ENCODE peak calls at places on chromosomes 3 and 15, in ten cellular contexts. Z, I, F, D, V, U, T, K, R and G are unnamed samples.

GRCh38 chr3:134057006-134057832 is 27.5 kb upstream of the SLCO2A1 start:
- DNase-seq in I (no peak), U (no peak), K (peak), D (no peak), T (no peak), Z (no peak), F (no peak), V (no peak), R (peak), G (no peak)

GRCh38 chr3:30768703-30769550 is 125.5 kb downstream of the GADL1 start:
- DNase-seq in V (no peak), K (peak), U (no peak), T (no peak), D (peak), I (peak), Z (peak), F (peak), R (peak), G (peak)

GRCh38 chr3:72318504-72319201 is 529.6 kb downstream of the SHQ1 start:
- DNase-seq in K (no peak), T (no peak), U (no peak), R (no peak), F (peak), D (peak), Z (peak), I (no peak), V (no peak), G (peak)

GRCh38 chr3:120196333-120196732 is 88.7 kb downstream of the GPR156 start:
- DNase-seq in R (no peak), U (no peak), V (no peak), K (no peak), T (no peak), I (no peak), D (no peak), Z (no peak), F (no peak), G (no peak)

GRCh38 chr15:51861557-51862350 is 32.3 kb downstream of the TMOD3 start:
- DNase-seq in Z (no peak), R (no peak), F (no peak), V (no peak), D (no peak), U (no peak), I (no peak), K (no peak), T (no peak), G (no peak)

GRCh38 chr15:62841891-62842559 is 200.5 kb upstream of the TPM1 start:
- DNase-seq in I (peak), T (no peak), U (peak), D (no peak), K (no peak), F (peak), Z (no peak), V (no peak), R (no peak), G (no peak)

GRCh38 chr3:188948658-188949400 is 222.9 kb upstream of the TPRG1 start:
- DNase-seq in T (no peak), D (no peak), R (peak), Z (peak), U (peak), V (no peak), I (no peak), F (no peak), K (peak), G (peak)

GRCh38 chr15:67935244-67935643 is 95.4 kb upstream of the RNU6-1 start:
- DNase-seq in U (no peak), D (no peak), F (no peak), V (no peak), Z (no peak), T (no peak), I (no peak), K (no peak), R (no peak), G (no peak)

GRCh38 chr3:119639494-119640350 is 20.7 kb downstream of the POPDC2 start:
- DNase-seq in F (no peak), Z (no peak), T (no peak), K (no peak), I (no peak), U (no peak), R (peak), V (no peak), D (no peak), G (no peak)

GRCh38 chr15:84817461-84818081 is 415 bp downstream of the ALPK3 start:
- DNase-seq in R (no peak), F (no peak), K (no peak), V (no peak), U (no peak), D (peak), T (no peak), Z (no peak), I (no peak), G (no peak)

GRCh38 chr15:100785181-100786138 is 94.2 kb upstream of the ALDH1A3 start:
- DNase-seq in T (no peak), F (peak), V (no peak), Z (no peak), U (peak), K (no peak), I (no peak), D (no peak), R (no peak), G (no peak)

GRCh38 chr3:63193647-63194046 is 84.5 kb upstream of the SYNPR start:
- DNase-seq in V (no peak), Z (peak), T (no peak), D (peak), U (no peak), R (peak), K (peak), F (no peak), I (no peak), G (no peak)

GRCh38 chr3:65924762-65925161 is 114.0 kb downstream of the MAGI1 start:
- DNase-seq in I (no peak), D (no peak), K (peak), F (no peak), V (no peak), U (no peak), Z (no peak), R (no peak), T (no peak), G (no peak)

GRCh38 chr3:142274908-142275307 is 49.5 kb upstream of the GK5 start:
- DNase-seq in U (no peak), R (peak), K (peak), V (no peak), D (no peak), F (no peak), Z (no peak), I (no peak), T (no peak), G (no peak)

GRCh38 chr3:33392144-33392543 is 48.1 kb downstream of the UBP1 start:
- DNase-seq in F (no peak), Z (no peak), K (no peak), T (no peak), V (no peak), D (no peak), I (no peak), U (no peak), R (no peak), G (no peak)

GRCh38 chr3:107604057-107604802 is 81.5 kb downstream of the BBX start:
- DNase-seq in V (no peak), Z (peak), T (no peak), U (no peak), F (no peak), R (peak), D (no peak), I (no peak), K (peak), G (peak)

GRCh38 chr15:57010724-57011123 is 92.3 kb downstream of the TCF12 start:
- DNase-seq in U (no peak), D (no peak), F (no peak), T (no peak), R (no peak), Z (no peak), I (no peak), V (no peak), K (no peak), G (no peak)

GRCh38 chr15:42065008-42065407 is 29.4 kb downstream of the PLA2G4D start:
- DNase-seq in U (no peak), Z (no peak), R (no peak), I (no peak), F (no peak), T (no peak), V (no peak), D (no peak), K (no peak), G (no peak)

GRCh38 chr3:181622365-181622764 is 89.4 kb upstream of the SOX2 start:
- DNase-seq in R (no peak), V (no peak), F (no peak), I (no peak), D (no peak), K (no peak), T (no peak), Z (no peak), U (no peak), G (no peak)

GRCh38 chr3:32340639-32341365 is 50.9 kb upstream of the CMTM7 start:
- DNase-seq in T (no peak), R (no peak), U (no peak), F (no peak), I (no peak), Z (no peak), K (no peak), D (no peak), V (no peak), G (no peak)

GRCh38 chr15:66703540-66703941 is 1.5 kb downstream of the SMAD6 start:
- DNase-seq in I (peak), K (peak), U (no peak), T (no peak), Z (peak), R (peak), F (peak), D (no peak), V (no peak), G (peak)

GRCh38 chr15:68623301-68623892 is 44.6 kb downstream of the CORO2B start:
- DNase-seq in R (no peak), F (no peak), T (no peak), Z (no peak), K (peak), I (peak), V (peak), U (no peak), D (no peak), G (no peak)

GRCh38 chr3:9676780-9677179 is 26.9 kb upstream of the CPNE9 start:
- DNase-seq in Z (no peak), F (no peak), U (no peak), I (no peak), V (no peak), T (no peak), K (no peak), R (peak), D (no peak), G (no peak)

GRCh38 chr3:129507181-129507831 is 21.1 kb upstream of the RHO start:
- DNase-seq in R (no peak), U (no peak), V (no peak), F (peak), Z (no peak), T (no peak), I (peak), K (no peak), D (no peak), G (no peak)

GRCh38 chr15:70074380-70074779 is 23.3 kb downstream of the TLE3 start:
- DNase-seq in D (no peak), R (no peak), K (no peak), I (no peak), U (no peak), F (no peak), Z (no peak), T (no peak), V (no peak), G (no peak)

DNA sequence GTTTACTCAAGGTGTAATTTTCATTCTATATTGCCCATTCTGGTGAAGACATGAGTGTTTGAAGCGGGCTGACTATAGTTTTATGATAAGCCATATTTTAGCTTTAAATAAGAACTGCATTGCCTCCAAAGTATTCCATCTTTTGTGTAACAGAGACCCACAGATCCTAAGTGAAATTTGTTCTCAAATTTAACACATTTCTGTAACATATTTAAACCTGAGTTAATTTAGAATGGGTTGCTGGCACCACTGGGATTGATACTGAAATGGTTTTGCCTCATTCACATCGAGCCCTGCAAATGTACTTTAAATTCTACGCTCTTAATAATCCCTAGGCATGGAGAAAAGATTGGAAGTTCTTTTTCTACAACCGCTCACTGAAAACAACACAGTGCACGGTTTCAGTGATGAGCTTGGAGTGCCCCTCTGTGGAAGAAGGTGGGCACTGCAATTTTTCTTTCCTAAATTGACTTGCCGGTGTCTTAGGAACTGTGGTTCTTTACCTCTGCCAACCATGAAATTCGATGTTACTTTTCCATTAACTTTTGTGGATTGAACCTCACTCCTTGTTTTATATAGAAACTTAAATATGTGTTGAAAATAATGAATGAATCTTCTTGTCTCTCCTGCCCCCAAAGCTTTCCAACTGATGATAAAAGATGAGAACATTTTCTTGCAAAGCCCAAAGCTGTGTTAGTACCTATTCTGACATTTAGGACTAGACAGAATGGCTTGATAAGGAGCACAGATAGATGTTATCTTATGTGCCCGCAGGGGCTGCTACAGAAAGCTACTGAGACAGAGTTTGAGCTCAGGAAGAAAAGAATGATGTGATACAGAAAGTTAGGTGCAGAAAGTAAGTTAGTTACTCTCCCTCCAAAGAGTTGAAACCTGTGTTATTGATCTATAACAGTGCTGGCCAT is 109.7 kb upstream of the ATP11B start:
- DNase-seq in R (peak), T (no peak), D (peak), Z (peak), F (peak), K (peak), V (no peak), I (peak), U (no peak), G (peak)
- H3K4me3 ChIP-seq in R (peak), T (peak), D (no peak), Z (peak), F (peak), K (peak), V (peak), I (peak), U (peak), G (peak)

GRCh38 chr15:25862087-25862468 is 1.0 kb downstream of the ATP10A start:
- DNase-seq in D (no peak), F (no peak), R (no peak), Z (peak), T (no peak), U (no peak), V (no peak), K (no peak), I (no peak), G (no peak)
- H3K4me3 ChIP-seq in D (no peak), F (peak), R (peak), Z (peak), T (peak), U (peak), V (peak), K (no peak), I (peak), G (peak)

GRCh38 chr3:39809181-39809994 is at the start of gene MYRIP:
- DNase-seq in T (no peak), R (peak), V (peak), Z (peak), U (no peak), K (peak), F (peak), I (peak), D (peak), G (no peak)
- H3K4me3 ChIP-seq in T (peak), R (peak), V (peak), Z (peak), U (peak), K (no peak), F (peak), I (peak), D (peak), G (no peak)

DNA sequence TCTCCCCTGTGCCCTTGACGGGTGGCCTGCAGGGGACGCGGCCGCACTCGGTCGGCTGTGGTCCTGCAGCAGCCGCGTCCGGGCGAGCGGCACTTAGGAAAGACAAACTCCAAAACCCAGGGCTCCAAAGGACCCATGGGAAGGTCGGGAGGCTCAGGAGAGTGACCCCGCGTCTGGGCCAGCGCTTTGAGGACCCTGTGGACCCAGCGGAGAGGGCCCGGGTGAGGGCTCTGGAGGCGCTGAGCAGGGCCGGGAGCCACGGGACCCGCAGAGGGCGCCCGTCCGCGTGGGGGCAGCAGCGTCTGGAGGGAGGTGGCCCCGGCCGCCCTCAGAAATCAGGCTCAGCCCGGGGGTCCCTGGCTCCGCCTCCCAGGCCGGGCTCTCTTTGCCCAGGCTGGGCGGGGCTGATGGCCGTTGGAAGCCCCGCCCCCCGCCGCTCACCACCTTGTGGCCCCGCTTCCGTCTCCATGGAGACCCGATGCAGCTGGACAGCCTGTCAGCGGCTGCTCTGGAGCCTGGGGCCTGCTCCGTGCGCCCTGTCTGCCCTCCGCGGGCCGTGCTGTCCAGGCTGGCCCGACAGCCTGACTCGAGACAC is 34.6 kb upstream of the RPL32 start:
- DNase-seq in R (peak), F (peak), Z (peak), U (no peak), D (peak), I (peak), V (peak), K (peak), T (no peak), G (peak)
- H3K4me3 ChIP-seq in R (peak), F (peak), Z (no peak), U (peak), D (no peak), I (peak), V (peak), K (peak), T (peak), G (peak)

DNA sequence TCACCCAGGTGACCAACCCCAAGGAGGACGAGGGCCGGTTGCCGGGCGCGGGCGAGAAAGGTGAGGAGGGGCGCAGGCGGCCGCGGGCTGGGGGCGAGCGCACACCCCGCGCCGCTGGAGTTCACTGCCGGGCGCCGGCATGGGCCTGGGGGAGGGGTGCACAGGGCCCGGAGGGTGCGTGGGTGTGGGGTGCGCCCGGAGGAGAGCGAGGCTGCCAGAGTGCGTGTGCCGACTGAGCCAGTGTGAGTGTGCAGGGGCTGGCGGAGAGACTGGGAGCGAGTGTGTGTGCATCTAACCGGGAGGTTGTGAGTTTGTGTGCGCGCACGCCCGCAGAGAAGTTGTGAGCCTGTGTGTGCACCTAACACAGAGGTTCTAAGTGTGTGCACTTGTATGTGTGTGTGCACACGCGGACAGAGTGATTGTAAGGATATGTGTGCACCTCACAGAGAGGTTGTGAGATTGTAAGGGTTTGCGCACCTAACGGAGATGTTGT is 585 bp downstream of the CTDSPL start:
- DNase-seq in D (peak), I (peak), Z (peak), T (no peak), K (peak), R (peak), U (no peak), V (peak), F (peak), G (peak)
- H3K4me3 ChIP-seq in D (peak), I (peak), Z (peak), T (peak), K (peak), R (peak), U (peak), V (peak), F (peak), G (peak)

GRCh38 chr3:131282379-131282778 is 99.2 kb upstream of the NUDT16 start:
- DNase-seq in R (no peak), D (peak), K (no peak), V (no peak), Z (no peak), U (no peak), T (no peak), I (no peak), F (no peak), G (no peak)

GRCh38 chr3:131277836-131278497 is 103.6 kb upstream of the NUDT16 start:
- DNase-seq in R (peak), V (no peak), D (no peak), K (peak), Z (peak), T (no peak), I (no peak), F (no peak), U (no peak), G (peak)

GRCh38 chr3:131285456-131285855 is 96.1 kb upstream of the NUDT16 start:
- DNase-seq in K (no peak), R (no peak), U (no peak), I (no peak), T (no peak), F (no peak), V (no peak), Z (no peak), D (no peak), G (no peak)

GRCh38 chr3:131282967-131283366 is 98.6 kb upstream of the NUDT16 start:
- DNase-seq in I (no peak), V (no peak), F (no peak), U (no peak), R (no peak), K (no peak), D (no peak), Z (no peak), T (no peak), G (no peak)

GRCh38 chr3:131283862-131284261 is 97.7 kb upstream of the NUDT16 start:
- DNase-seq in K (no peak), V (no peak), F (no peak), Z (no peak), D (peak), I (no peak), U (no peak), R (peak), T (no peak), G (no peak)
- H3K4me3 ChIP-seq in K (no peak), V (no peak), F (no peak), Z (no peak), D (no peak), I (no peak), U (no peak), R (no peak), T (no peak), G (no peak)

GRCh38 chr3:19641408-19641807 is 292.6 kb downstream of the EFHB start:
- DNase-seq in I (no peak), U (no peak), R (no peak), F (no peak), Z (no peak), D (no peak), V (no peak), T (no peak), K (no peak), G (no peak)

GRCh38 chr3:19645093-19645492 is 288.9 kb downstream of the EFHB start:
- DNase-seq in V (no peak), Z (no peak), F (no peak), U (no peak), R (no peak), D (no peak), K (no peak), I (no peak), T (no peak), G (no peak)

DNA sequence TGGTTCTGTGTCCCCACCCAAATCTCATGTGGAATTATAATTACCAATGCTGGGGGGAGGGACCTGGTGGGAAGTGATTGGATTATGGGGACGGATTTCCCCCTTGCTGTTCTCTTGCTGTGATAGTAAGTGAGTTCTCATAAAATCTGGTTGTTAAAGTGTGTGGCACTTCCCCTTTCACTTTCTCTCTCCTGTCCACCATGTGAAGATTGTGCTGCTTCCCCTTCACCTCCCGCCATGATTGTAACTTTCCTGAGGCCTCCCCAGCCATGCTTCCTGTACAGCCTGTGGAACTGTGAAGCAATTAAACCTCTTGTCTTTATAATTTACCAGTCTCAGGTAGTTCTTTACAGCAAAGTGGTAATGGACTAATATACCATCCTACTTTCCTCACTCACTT is 289.6 kb downstream of the EFHB start:
- DNase-seq in V (no peak), K (no peak), T (no peak), U (no peak), D (no peak), Z (no peak), F (no peak), R (no peak), I (no peak), G (no peak)
- H3K4me3 ChIP-seq in V (no peak), K (no peak), T (no peak), U (no peak), D (no peak), Z (no peak), F (no peak), R (no peak), I (no peak), G (no peak)